ENCODE peak calls at places on chromosomes 4 and X, in eight cellular contexts. H is HepG2, O is ovary, A is transverse colon, F is A549, V is tibial nerve, T is sigmoid colon, G is upper lobe of left lung. Z is an unnamed sample.

GRCh38 chr4:183030823-183031222 is 68.2 kb upstream of the WWC2 start:
- DNase-seq in H (no peak), O (no peak), A (no peak), F (no peak), V (no peak), T (no peak), G (no peak), Z (no peak)

GRCh38 chr4:22515145-22515887 is 550 bp downstream of the ADGRA3 start:
- DNase-seq in H (peak), O (peak), A (peak), F (peak), V (peak), T (peak), G (peak), Z (peak)

GRCh38 chr4:74546020-74546419 is 101.1 kb downstream of the AREG start:
- DNase-seq in H (no peak), O (no peak), A (no peak), F (no peak), V (no peak), T (no peak), G (no peak), Z (no peak)

GRCh38 chr4:77385124-77385969 is 220.3 kb upstream of the CXCL13 start:
- DNase-seq in H (peak), O (peak), A (peak), F (peak), V (peak), T (peak), G (peak), Z (peak)

GRCh38 chr4:20603671-20604313 is 96.5 kb upstream of the PACRGL start:
- DNase-seq in H (no peak), O (no peak), A (no peak), F (no peak), V (no peak), T (no peak), G (no peak), Z (no peak)

GRCh38 chr4:142563682-142564291 is 282.3 kb downstream of the INPP4B start:
- DNase-seq in H (no peak), O (no peak), A (no peak), F (no peak), V (no peak), T (no peak), G (no peak), Z (no peak)

GRCh38 chrX:29728639-29729038 is 486.7 kb upstream of the MAGEB2 start:
- DNase-seq in H (no peak), O (no peak), A (no peak), F (no peak), V (no peak), T (no peak), G (no peak), Z (no peak)

GRCh38 chr4:76897522-76898384 is at the start of gene SOWAHB:
- DNase-seq in H (peak), O (peak), A (peak), F (peak), V (no peak), T (no peak), G (peak), Z (peak)

GRCh38 chr4:70772929-70773555 is 51.3 kb downstream of the RUFY3 start:
- DNase-seq in H (no peak), O (no peak), A (no peak), F (no peak), V (no peak), T (no peak), G (no peak), Z (no peak)

GRCh38 chr4:78517050-78517652 is 34.4 kb upstream of the ANXA3 start:
- DNase-seq in H (peak), O (no peak), A (no peak), F (peak), V (no peak), T (no peak), G (no peak), Z (no peak)

GRCh38 chrX:121581885-121582284 is 534.5 kb downstream of the GLUD2 start:
- DNase-seq in H (no peak), O (no peak), A (no peak), F (no peak), V (no peak), T (no peak), G (no peak), Z (no peak)

GRCh38 chr4:17317526-17317925 is 194.4 kb downstream of the QDPR start:
- DNase-seq in H (no peak), O (no peak), A (no peak), F (no peak), V (no peak), T (no peak), G (no peak), Z (no peak)

DNA sequence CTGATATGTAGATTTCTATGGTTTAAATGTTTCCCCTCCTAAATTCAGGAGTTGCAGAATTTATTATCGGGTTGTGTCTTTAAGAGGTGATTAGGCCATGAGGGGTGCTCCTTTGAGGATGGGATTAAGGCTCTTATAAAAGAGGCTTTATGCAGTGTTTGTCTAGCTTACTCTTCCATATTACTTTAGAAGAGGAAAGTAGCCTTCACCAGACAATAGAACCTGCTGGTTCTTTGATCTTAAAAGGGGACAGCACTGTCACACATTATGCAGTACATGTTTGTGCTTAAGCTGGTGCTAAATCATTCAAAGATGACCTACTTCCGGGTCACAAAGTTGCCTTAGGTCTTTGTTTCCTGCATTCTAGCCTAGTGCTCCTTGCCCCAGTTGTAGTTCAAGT is 81.0 kb downstream of the CPXCR1 start:
- DNase-seq in H (no peak), O (no peak), A (no peak), F (no peak), V (no peak), T (no peak), G (no peak), Z (no peak)
- TF ChIP-seq CTCF in H (no peak), O (no peak), A (no peak), F (no peak), V (no peak), T (no peak), G (no peak), Z (no peak)

DNA sequence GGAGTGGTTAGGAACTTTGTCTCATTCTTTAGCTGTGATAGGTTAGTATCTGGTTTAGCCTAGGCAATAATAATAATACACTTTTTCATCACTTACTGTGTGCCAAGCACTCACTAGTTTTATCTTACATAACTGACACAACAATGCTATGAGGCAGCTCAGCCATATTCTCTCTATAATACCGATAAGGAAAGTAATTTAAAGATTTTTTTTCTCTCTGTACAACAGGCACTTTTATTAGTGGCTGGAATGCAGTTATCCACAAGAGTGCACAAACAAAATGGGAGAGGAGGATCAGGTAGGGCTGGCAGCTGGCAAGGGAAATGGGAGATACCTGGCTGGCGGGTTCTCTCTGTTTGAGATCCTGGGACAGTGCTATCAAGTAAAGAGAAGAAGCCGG is 7.6 kb downstream of the RELL1 start:
- DNase-seq in H (no peak), O (no peak), A (no peak), F (no peak), V (no peak), T (no peak), G (no peak), Z (no peak)
- TF ChIP-seq EP300 in H (no peak), O (no peak), A (no peak), F (no peak), V (no peak), T (no peak), G (no peak), Z (no peak)

GRCh38 chr4:38925492-38926418 is 58.1 kb downstream of the FAM114A1 start:
- DNase-seq in H (no peak), O (no peak), A (no peak), F (no peak), V (no peak), T (peak), G (no peak), Z (no peak)
- H3K4me3 ChIP-seq in H (no peak), O (no peak), A (no peak), F (no peak), V (no peak), T (no peak), G (no peak), Z (no peak)

GRCh38 chr4:111281219-111281618 is 658.3 kb upstream of the PITX2 start:
- DNase-seq in H (no peak), O (no peak), A (no peak), F (no peak), V (no peak), T (no peak), G (no peak), Z (no peak)

GRCh38 chr4:111282035-111282434 is 659.2 kb upstream of the PITX2 start:
- DNase-seq in H (no peak), O (no peak), A (no peak), F (no peak), V (no peak), T (no peak), G (no peak), Z (no peak)

DNA sequence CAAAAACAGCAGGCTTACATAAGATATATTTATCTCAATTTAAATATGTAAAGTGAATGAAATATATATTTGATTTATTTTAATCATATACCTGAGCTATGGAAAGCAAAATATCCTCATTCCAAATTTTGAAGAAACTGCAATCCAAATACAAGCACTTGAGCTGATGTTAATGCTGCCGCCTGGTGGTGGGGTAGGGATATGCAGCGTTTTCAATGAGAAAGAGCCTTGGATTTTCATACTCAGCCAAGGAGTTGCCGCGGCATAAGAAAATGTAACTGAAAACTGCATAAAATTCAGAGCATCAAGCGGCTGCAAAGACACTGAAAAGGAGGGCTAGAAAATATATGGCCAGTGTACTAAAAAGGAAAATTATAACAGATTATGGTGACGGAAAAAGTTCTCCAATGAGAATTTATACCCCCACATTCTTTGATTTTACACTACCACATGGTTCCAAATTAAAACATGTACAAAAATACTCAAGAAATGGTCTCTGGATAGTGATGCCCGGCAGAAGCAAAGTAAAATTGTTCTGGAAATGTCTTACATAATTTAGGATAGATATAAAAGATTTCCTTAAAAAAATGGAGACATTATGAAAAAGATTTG is 660.3 kb upstream of the PITX2 start:
- DNase-seq in H (peak), O (no peak), A (peak), F (peak), V (peak), T (peak), G (peak), Z (peak)
- TF ChIP-seq CTCF in H (peak), O (no peak), A (peak), F (peak), V (peak), T (peak), G (peak), Z (peak)

Z was measured in stomach.